ENCODE peak calls at places on chromosome 2, in four cellular contexts. K is GM23338, H is left lung, S is heart right ventricle. D is an unnamed sample.

GRCh38 chr2:233503481-233503880 is 63.1 kb downstream of the USP40 start:
- DNase-seq in K (no peak), H (no peak), S (no peak), D (no peak)

GRCh38 chr2:94879982-94880377 is 8.8 kb downstream of the TEKT4 start:
- DNase-seq in K (no peak), H (no peak), S (no peak), D (no peak)

GRCh38 chr2:217988840-217989204 is 14.0 kb downstream of the TNS1 start:
- DNase-seq in K (peak), H (peak), S (no peak), D (no peak)

GRCh38 chr2:218516614-218517013 is 51.5 kb downstream of the USP37 start:
- DNase-seq in K (peak), H (no peak), S (no peak), D (no peak)

GRCh38 chr2:241762933-241763369 is 13.7 kb upstream of the GAL3ST2 start:
- DNase-seq in K (no peak), H (no peak), S (no peak), D (no peak)

GRCh38 chr2:170504820-170505145 is 210.4 kb upstream of the SP5 start:
- DNase-seq in K (no peak), H (no peak), S (no peak), D (no peak)

GRCh38 chr2:24818721-24819167 is 25.5 kb downstream of the CENPO start:
- DNase-seq in K (no peak), H (no peak), S (no peak), D (no peak)

GRCh38 chr2:19623488-19623887 is 265.1 kb upstream of the OSR1 start:
- DNase-seq in K (no peak), H (no peak), S (no peak), D (peak)

GRCh38 chr2:17177094-17177493 is 341.1 kb downstream of the RAD51AP2 start:
- DNase-seq in K (no peak), H (no peak), S (no peak), D (no peak)

GRCh38 chr2:95539836-95540235 is 52.0 kb upstream of the TRIM43 start:
- DNase-seq in K (no peak), H (no peak), S (no peak), D (no peak)

GRCh38 chr2:22880161-22880560 is 504.8 kb upstream of the KLHL29 start:
- DNase-seq in K (no peak), H (no peak), S (no peak), D (no peak)

GRCh38 chr2:113886479-113887383 is 3.2 kb upstream of the ACTR3 start:
- DNase-seq in K (no peak), H (peak), S (no peak), D (no peak)

GRCh38 chr2:105487142-105488069 is 88.6 kb upstream of the FHL2 start:
- DNase-seq in K (no peak), H (no peak), S (peak), D (peak)

GRCh38 chr2:186771395-186771794 is 77.5 kb downstream of the FAM171B start:
- DNase-seq in K (peak), H (no peak), S (no peak), D (peak)

GRCh38 chr2:227377461-227378351 is 1.4 kb downstream of the TM4SF20 start:
- DNase-seq in K (peak), H (no peak), S (no peak), D (no peak)

GRCh38 chr2:230503798-230504197 is 87.8 kb downstream of the SP100 start:
- DNase-seq in K (no peak), H (no peak), S (no peak), D (no peak)

GRCh38 chr2:120771556-120772208 is 36.0 kb downstream of the GLI2 start:
- DNase-seq in K (no peak), H (peak), S (peak), D (peak)

GRCh38 chr2:239324456-239324855 is 76.4 kb downstream of the HDAC4 start:
- DNase-seq in K (no peak), H (no peak), S (no peak), D (no peak)

GRCh38 chr2:170771049-170771937 is 1.1 kb downstream of the ERICH2 start:
- DNase-seq in K (peak), H (no peak), S (no peak), D (no peak)

GRCh38 chr2:196601430-196602306 is 37.8 kb upstream of the CCDC150 start:
- DNase-seq in K (peak), H (no peak), S (peak), D (peak)

GRCh38 chr2:126900646-126901319 is 2.1 kb downstream of the TEX51 start:
- DNase-seq in K (no peak), H (no peak), S (no peak), D (no peak)

GRCh38 chr2:20050104-20050711 is 1.2 kb downstream of the LAPTM4A start:
- DNase-seq in K (peak), H (peak), S (no peak), D (no peak)

DNA sequence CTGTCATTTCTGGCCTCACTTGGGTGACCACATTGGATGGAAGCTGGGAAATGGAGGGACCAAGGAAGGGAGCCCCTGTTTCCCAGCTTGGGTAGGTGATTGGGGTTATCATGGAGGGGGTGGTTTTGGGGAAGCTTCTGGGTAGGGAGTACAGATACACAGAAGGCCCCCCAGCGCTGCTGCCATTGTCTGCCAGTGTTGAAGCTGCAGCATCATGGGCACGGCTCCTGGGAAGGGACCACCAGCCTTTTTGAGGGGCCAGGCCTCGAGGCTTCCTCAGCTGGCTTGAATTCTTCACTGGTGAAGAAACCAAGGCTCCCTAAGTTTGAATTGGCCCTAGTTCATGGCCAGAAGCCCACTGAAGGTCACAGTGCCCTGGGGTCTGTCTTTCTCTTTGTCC is 25.2 kb downstream of the SH3RF3 start:
- DNase-seq in K (no peak), H (no peak), S (no peak), D (no peak)
- H3K4me3 ChIP-seq in K (no peak), H (no peak), S (no peak), D (no peak)

DNA sequence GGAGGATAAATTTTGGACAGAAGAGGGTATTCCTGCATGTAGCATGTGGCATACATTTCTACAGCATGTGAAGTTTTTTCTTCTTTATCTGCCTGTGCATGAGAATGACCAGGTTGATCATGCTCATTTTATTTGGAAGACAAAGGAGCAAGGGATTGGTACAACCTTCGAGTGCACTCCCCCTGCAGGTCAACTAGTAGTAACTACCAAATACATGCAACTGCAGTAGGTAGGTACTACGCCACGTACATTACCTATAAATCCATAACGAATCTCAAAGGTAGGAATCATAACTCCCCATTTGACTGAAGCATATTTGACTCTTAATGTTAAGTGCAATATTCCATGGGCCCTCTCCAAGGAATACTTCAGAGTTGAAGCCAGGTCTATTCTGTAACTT is 763.9 kb downstream of the TSN start:
- DNase-seq in K (peak), H (no peak), S (no peak), D (no peak)
- TF ChIP-seq CTCF in K (peak), H (no peak), S (no peak), D (no peak)

DNA sequence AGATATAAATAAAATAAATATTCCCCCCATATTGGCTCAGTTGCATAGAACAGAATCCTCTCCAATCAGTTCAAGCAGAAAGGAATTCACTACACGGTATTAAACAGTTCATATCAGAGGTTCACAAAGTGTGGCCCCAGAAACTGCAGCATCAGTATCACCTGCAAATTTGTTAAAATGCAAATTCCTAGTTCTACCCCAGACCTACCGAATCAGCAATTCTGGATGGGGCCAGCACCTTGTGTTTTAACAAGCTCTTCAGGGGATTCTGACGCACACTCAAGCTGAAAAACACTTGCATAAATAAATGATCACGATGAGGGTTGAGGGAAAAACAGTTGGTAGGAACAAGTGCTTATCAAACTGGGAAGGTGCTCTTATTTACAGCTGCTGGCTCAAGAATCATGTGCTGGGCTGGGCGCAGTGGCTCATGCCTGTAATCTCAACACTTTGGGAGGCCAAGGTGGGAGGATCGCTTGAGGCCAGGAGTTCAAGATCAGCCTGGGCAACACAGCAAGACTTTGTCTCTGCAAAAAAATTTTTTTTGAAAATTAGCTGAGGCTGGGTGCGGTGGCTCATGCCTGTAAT is 6.4 kb downstream of the GTF3C2 start:
- DNase-seq in K (no peak), H (no peak), S (no peak), D (no peak)
- H3K4me3 ChIP-seq in K (no peak), H (no peak), S (no peak), D (no peak)

GRCh38 chr2:85308951-85309555 is 18.7 kb downstream of the TGOLN2 start:
- DNase-seq in K (no peak), H (no peak), S (peak), D (no peak)
- TF ChIP-seq CTCF in K (no peak), H (no peak), S (no peak), D (no peak)

DNA sequence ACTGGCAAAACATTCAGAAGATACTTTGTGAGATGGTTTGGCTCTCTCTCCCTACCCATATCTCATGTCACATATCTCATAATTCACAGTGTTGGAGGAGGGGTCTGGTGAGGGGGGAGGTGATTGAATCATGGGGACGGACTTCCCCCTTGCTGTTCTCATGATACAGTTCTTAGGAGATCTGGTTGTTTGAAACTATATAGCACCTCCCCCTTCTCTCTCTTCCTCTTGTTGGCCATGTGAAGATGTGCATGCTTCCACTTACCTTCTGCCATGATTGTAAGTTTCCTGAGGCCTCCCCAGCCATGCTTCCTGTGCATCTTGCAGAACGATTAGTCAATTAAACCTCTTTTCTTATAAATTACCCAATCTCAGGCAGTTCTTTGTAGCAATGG is 61.1 kb downstream of the HK2 start:
- DNase-seq in K (no peak), H (no peak), S (no peak), D (no peak)
- H3K4me3 ChIP-seq in K (no peak), H (no peak), S (no peak), D (no peak)